ENCODE peak calls at places on chromosomes 3 and 15, in ten cellular contexts. One of them, this sample, is unnamed.

GRCh38 chr3:141114816-141115458 is 63.8 kb downstream of the SPSB4 start:
- DNase-seq in fibroblast of lung: no peak
- DNase-seq in left lung: no peak
- DNase-seq in stomach: no peak
- DNase-seq in adrenal gland: no peak
- DNase-seq in K562: peak; percentile 40
- DNase-seq in transverse colon: no peak
- DNase-seq in DND-41: no peak
- DNase-seq in body of pancreas: peak; percentile 59
- DNase-seq in RWPE1: no peak
- DNase-seq in this sample: no peak

GRCh38 chr3:125014570-125015179 is 41.1 kb downstream of the HEG1 start:
- DNase-seq in stomach: no peak
- DNase-seq in body of pancreas: no peak
- DNase-seq in fibroblast of lung: no peak
- DNase-seq in DND-41: no peak
- DNase-seq in transverse colon: no peak
- DNase-seq in left lung: peak; percentile 58
- DNase-seq in K562: no peak
- DNase-seq in adrenal gland: no peak
- DNase-seq in RWPE1: no peak
- DNase-seq in this sample: no peak

GRCh38 chr15:31434418-31435255 is 108.0 kb downstream of the KLF13 start:
- DNase-seq in stomach: peak; percentile 63
- DNase-seq in RWPE1: peak; percentile 51
- DNase-seq in fibroblast of lung: peak; percentile 90
- DNase-seq in body of pancreas: no peak
- DNase-seq in transverse colon: peak; percentile 75
- DNase-seq in adrenal gland: no peak
- DNase-seq in K562: peak; percentile 18
- DNase-seq in left lung: peak; percentile 87
- DNase-seq in DND-41: peak; percentile 86
- DNase-seq in this sample: no peak

GRCh38 chr3:48595075-48595525 is at the start of gene COL7A1:
- DNase-seq in left lung: peak; percentile 74
- DNase-seq in fibroblast of lung: no peak
- DNase-seq in body of pancreas: no peak
- DNase-seq in adrenal gland: no peak
- DNase-seq in K562: no peak
- DNase-seq in DND-41: no peak
- DNase-seq in RWPE1: peak; percentile 83
- DNase-seq in stomach: no peak
- DNase-seq in transverse colon: no peak
- DNase-seq in this sample: no peak

GRCh38 chr15:45648521-45649200 is 13.8 kb downstream of the SQOR start:
- DNase-seq in RWPE1: peak; percentile 81
- DNase-seq in fibroblast of lung: peak; percentile 76
- DNase-seq in stomach: peak; percentile 67
- DNase-seq in body of pancreas: peak; percentile 57
- DNase-seq in transverse colon: no peak
- DNase-seq in left lung: no peak
- DNase-seq in adrenal gland: no peak
- DNase-seq in DND-41: no peak
- DNase-seq in K562: no peak
- DNase-seq in this sample: no peak

GRCh38 chr15:92112180-92112579 is 258.7 kb downstream of the SLCO3A1 start:
- DNase-seq in body of pancreas: no peak
- DNase-seq in adrenal gland: no peak
- DNase-seq in transverse colon: no peak
- DNase-seq in RWPE1: no peak
- DNase-seq in left lung: no peak
- DNase-seq in stomach: no peak
- DNase-seq in K562: no peak
- DNase-seq in DND-41: no peak
- DNase-seq in fibroblast of lung: peak; percentile 50
- DNase-seq in this sample: peak; percentile 48

GRCh38 chr15:100060276-100060926 is 281.4 kb downstream of the ADAMTS17 start:
- DNase-seq in stomach: peak; percentile 31
- DNase-seq in adrenal gland: no peak
- DNase-seq in transverse colon: peak; percentile 16
- DNase-seq in fibroblast of lung: peak; percentile 97
- DNase-seq in K562: no peak
- DNase-seq in body of pancreas: peak; percentile 58
- DNase-seq in left lung: no peak
- DNase-seq in DND-41: no peak
- DNase-seq in RWPE1: peak; percentile 91
- DNase-seq in this sample: no peak

GRCh38 chr3:76107935-76108570 is 322.7 kb upstream of the ZNF717 start:
- DNase-seq in adrenal gland: no peak
- DNase-seq in fibroblast of lung: peak; percentile 38
- DNase-seq in K562: peak; percentile 2
- DNase-seq in left lung: no peak
- DNase-seq in DND-41: peak; percentile 16
- DNase-seq in body of pancreas: no peak
- DNase-seq in transverse colon: no peak
- DNase-seq in stomach: no peak
- DNase-seq in RWPE1: peak; percentile 38
- DNase-seq in this sample: no peak

GRCh38 chr15:29109762-29110161 is 159.9 kb downstream of the NSMCE3 start:
- DNase-seq in stomach: no peak
- DNase-seq in DND-41: no peak
- DNase-seq in transverse colon: no peak
- DNase-seq in adrenal gland: no peak
- DNase-seq in RWPE1: no peak
- DNase-seq in body of pancreas: no peak
- DNase-seq in fibroblast of lung: no peak
- DNase-seq in K562: no peak
- DNase-seq in left lung: peak; percentile 65
- DNase-seq in this sample: no peak

GRCh38 chr15:51155016-51155580 is 60.4 kb upstream of the TNFAIP8L3 start:
- DNase-seq in left lung: no peak
- DNase-seq in body of pancreas: no peak
- DNase-seq in stomach: no peak
- DNase-seq in DND-41: no peak
- DNase-seq in fibroblast of lung: peak; percentile 22
- DNase-seq in transverse colon: no peak
- DNase-seq in K562: no peak
- DNase-seq in RWPE1: no peak
- DNase-seq in adrenal gland: no peak
- DNase-seq in this sample: no peak

GRCh38 chr15:99095626-99096025 is 9.3 kb upstream of the SYNM start:
- DNase-seq in RWPE1: no peak
- DNase-seq in stomach: no peak
- DNase-seq in transverse colon: no peak
- DNase-seq in body of pancreas: no peak
- DNase-seq in left lung: no peak
- DNase-seq in K562: no peak
- DNase-seq in DND-41: no peak
- DNase-seq in adrenal gland: no peak
- DNase-seq in fibroblast of lung: no peak
- DNase-seq in this sample: no peak

GRCh38 chr3:38636464-38636863 is 13.0 kb downstream of the SCN5A start:
- DNase-seq in left lung: no peak
- DNase-seq in transverse colon: no peak
- DNase-seq in K562: no peak
- DNase-seq in DND-41: no peak
- DNase-seq in RWPE1: no peak
- DNase-seq in fibroblast of lung: no peak
- DNase-seq in adrenal gland: no peak
- DNase-seq in stomach: no peak
- DNase-seq in body of pancreas: no peak
- DNase-seq in this sample: no peak

GRCh38 chr3:163779396-163780344 is 1298.6 kb downstream of the SI start:
- DNase-seq in body of pancreas: no peak
- DNase-seq in fibroblast of lung: no peak
- DNase-seq in adrenal gland: no peak
- DNase-seq in RWPE1: no peak
- DNase-seq in transverse colon: no peak
- DNase-seq in K562: no peak
- DNase-seq in left lung: no peak
- DNase-seq in stomach: no peak
- DNase-seq in DND-41: no peak
- DNase-seq in this sample: no peak

DNA sequence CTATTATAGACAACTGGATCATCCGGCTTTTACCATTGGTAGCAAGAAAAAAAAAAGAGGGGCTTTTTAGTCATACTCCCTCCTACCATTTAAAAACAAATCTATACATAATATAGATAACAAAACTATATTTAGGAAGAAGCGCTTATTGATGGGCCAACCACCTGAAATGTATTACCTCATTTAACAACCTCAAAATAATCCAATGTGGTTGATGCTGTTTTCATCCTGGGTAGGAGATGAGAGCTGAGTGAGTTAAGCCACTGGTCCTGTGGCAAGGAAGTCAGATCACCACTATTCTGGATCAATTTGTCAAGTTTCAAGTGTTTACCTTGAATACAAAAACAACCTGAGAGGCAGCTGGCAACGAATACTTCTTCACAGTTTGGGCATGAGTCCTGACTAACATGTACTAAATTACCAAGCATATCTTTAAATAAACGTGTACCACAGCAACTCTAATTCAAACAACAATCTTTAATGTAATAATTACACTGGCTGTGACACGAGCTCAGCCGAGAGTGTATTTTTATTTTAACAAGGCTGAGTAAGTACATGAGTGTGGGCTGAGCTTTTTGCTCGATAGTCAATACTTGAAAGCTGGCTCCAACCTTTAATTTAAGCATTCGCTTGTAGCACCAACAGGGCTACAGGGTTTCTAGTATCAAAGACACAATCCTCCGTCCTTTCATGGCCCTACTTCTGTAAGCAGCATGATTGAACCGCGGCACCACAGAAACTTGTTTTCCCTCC is 93.7 kb upstream of the ICE2 start:
- DNase-seq in stomach: no peak
- DNase-seq in transverse colon: no peak
- DNase-seq in fibroblast of lung: no peak
- DNase-seq in DND-41: no peak
- DNase-seq in left lung: no peak
- DNase-seq in K562: no peak
- DNase-seq in adrenal gland: no peak
- DNase-seq in body of pancreas: no peak
- DNase-seq in RWPE1: no peak
- DNase-seq in this sample: no peak
- H3K27ac ChIP-seq in stomach: peak overlapping the region; percentile 10
- H3K27ac ChIP-seq in transverse colon: peak overlapping the region; percentile 57
- H3K27ac ChIP-seq in fibroblast of lung: no peak overlapping the region
- H3K27ac ChIP-seq in DND-41: no peak overlapping the region
- H3K27ac ChIP-seq in left lung: no peak overlapping the region
- H3K27ac ChIP-seq in K562: no peak overlapping the region
- H3K27ac ChIP-seq in adrenal gland: peak overlapping the region; percentile 71
- H3K27ac ChIP-seq in body of pancreas: no peak overlapping the region
- H3K27ac ChIP-seq in RWPE1: no peak overlapping the region
- H3K27ac ChIP-seq in this sample: no peak overlapping the region

GRCh38 chr3:59473580-59473979 is 423.8 kb upstream of the CFAP20DC start:
- DNase-seq in DND-41: no peak
- DNase-seq in body of pancreas: no peak
- DNase-seq in left lung: no peak
- DNase-seq in transverse colon: no peak
- DNase-seq in RWPE1: no peak
- DNase-seq in K562: no peak
- DNase-seq in stomach: no peak
- DNase-seq in adrenal gland: no peak
- DNase-seq in fibroblast of lung: no peak
- DNase-seq in this sample: no peak
- H3K27ac ChIP-seq in DND-41: no peak overlapping the region
- H3K27ac ChIP-seq in body of pancreas: no peak overlapping the region
- H3K27ac ChIP-seq in left lung: no peak overlapping the region
- H3K27ac ChIP-seq in transverse colon: no peak overlapping the region
- H3K27ac ChIP-seq in RWPE1: no peak overlapping the region
- H3K27ac ChIP-seq in K562: no peak overlapping the region
- H3K27ac ChIP-seq in stomach: no peak overlapping the region
- H3K27ac ChIP-seq in adrenal gland: no peak overlapping the region
- H3K27ac ChIP-seq in fibroblast of lung: no peak overlapping the region
- H3K27ac ChIP-seq in this sample: no peak overlapping the region

DNA sequence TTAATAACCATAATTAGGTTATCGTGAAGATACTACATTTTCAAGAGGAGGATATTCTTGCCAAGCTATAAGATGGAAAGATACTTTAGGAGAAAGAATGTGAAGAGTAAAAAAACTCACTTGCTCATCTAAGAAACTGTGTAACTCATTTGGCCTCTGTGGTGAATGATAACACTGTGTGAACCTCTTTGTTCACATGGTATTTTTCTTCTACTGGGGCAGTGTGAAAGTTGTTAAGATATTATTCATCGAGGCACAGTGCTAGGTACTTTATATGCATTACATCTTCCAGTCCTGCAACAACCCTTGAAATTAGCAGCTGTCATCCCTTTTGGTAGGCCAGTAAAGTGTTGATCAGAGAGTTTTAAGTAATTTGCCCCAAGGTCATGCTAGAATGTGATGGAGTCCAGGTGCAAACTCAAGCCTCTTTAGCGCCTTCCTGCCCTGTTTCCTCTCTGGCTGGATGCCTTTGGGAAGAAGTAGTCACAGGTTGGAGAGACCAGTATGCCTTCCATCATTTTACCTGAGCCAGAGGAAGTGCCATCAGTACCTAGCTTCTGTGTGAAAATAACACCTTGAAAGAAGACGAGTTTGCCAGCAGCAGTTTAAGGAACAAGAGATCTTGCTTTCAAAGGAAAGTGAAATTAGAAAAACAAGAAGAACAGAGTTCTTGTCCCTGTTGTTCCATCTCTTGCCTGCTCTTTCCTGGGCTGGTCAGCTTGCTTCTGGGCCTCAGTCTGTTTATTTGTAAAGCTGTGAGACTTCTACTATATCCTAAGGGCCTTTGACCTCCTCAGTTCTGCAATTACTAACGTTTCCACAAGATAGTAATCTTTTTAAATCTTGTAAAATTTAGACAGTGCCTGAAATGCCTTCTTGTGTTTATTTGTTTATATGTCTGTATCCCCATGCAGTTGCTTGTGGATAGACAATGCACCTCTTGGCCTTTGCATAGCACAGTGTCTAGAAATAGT is 179.3 kb downstream of the FNDC3B start:
- DNase-seq in stomach: no peak
- DNase-seq in DND-41: no peak
- DNase-seq in body of pancreas: no peak
- DNase-seq in K562: no peak
- DNase-seq in transverse colon: no peak
- DNase-seq in left lung: no peak
- DNase-seq in RWPE1: no peak
- DNase-seq in adrenal gland: no peak
- DNase-seq in fibroblast of lung: peak; percentile 39
- DNase-seq in this sample: no peak
- H3K27ac ChIP-seq in stomach: peak overlapping the region; percentile 28
- H3K27ac ChIP-seq in DND-41: no peak overlapping the region
- H3K27ac ChIP-seq in body of pancreas: no peak overlapping the region
- H3K27ac ChIP-seq in K562: no peak overlapping the region
- H3K27ac ChIP-seq in transverse colon: no peak overlapping the region
- H3K27ac ChIP-seq in left lung: peak overlapping the region; percentile 35
- H3K27ac ChIP-seq in RWPE1: no peak overlapping the region
- H3K27ac ChIP-seq in adrenal gland: peak overlapping the region; percentile 49
- H3K27ac ChIP-seq in fibroblast of lung: no peak overlapping the region
- H3K27ac ChIP-seq in this sample: no peak overlapping the region

DNA sequence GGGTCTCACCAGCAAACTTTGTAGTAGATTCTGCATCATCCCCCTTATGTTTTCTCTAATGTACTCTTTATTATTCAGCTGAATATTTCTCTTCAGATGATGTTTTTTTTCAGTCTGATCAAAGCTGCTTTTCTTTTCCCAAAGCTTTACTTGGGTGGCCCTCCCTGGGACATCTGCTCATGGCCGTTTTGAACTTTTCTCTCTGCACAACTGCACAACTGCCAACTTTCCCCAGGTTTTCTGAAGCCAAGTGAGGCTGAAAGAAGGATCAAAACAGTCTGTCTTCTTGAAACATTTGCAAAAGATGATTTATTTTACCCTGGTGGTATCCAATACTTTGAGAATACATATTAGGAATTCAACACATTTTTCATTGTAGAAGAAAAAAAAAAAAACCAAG is 43.0 kb downstream of the GASK1A start:
- DNase-seq in DND-41: no peak
- DNase-seq in adrenal gland: no peak
- DNase-seq in stomach: no peak
- DNase-seq in K562: no peak
- DNase-seq in transverse colon: no peak
- DNase-seq in left lung: no peak
- DNase-seq in RWPE1: no peak
- DNase-seq in body of pancreas: no peak
- DNase-seq in fibroblast of lung: no peak
- DNase-seq in this sample: no peak
- H3K27ac ChIP-seq in DND-41: peak overlapping the region; percentile 83
- H3K27ac ChIP-seq in adrenal gland: peak overlapping the region; percentile 24
- H3K27ac ChIP-seq in stomach: no peak overlapping the region
- H3K27ac ChIP-seq in K562: no peak overlapping the region
- H3K27ac ChIP-seq in transverse colon: no peak overlapping the region
- H3K27ac ChIP-seq in left lung: no peak overlapping the region
- H3K27ac ChIP-seq in RWPE1: no peak overlapping the region
- H3K27ac ChIP-seq in body of pancreas: no peak overlapping the region
- H3K27ac ChIP-seq in fibroblast of lung: no peak overlapping the region
- H3K27ac ChIP-seq in this sample: no peak overlapping the region

This sample was measured in caudate nucleus.